ENCODE peak calls at places on chromosomes 2 and 18, in eight cellular contexts. B, L, P, N, Z, I, X and Q are unnamed samples.

GRCh38 chr2:220165401-220165800 is 538.0 kb downstream of the SLC4A3 start:
- DNase-seq in B (no peak), L (no peak), P (no peak), N (no peak), Z (no peak), I (no peak), X (no peak), Q (peak; percentile 36)

GRCh38 chr2:31254237-31255203 is 20.6 kb downstream of the EHD3 start:
- DNase-seq in B (no peak), L (no peak), P (peak; percentile 41), N (no peak), Z (no peak), I (no peak), X (no peak), Q (no peak)

GRCh38 chr2:134670955-134671354 is 47.8 kb downstream of the TMEM163 start:
- DNase-seq in B (peak; percentile 17), L (no peak), P (no peak), N (no peak), Z (no peak), I (peak; percentile 67), X (peak; percentile 40), Q (no peak)

GRCh38 chr2:186339716-186340115 is 146.3 kb upstream of the ZC3H15 start:
- DNase-seq in B (no peak), L (no peak), P (no peak), N (no peak), Z (no peak), I (no peak), X (no peak), Q (no peak)

GRCh38 chr2:135198481-135198880 is 146.4 kb downstream of the RAB3GAP1 start:
- DNase-seq in B (no peak), L (no peak), P (no peak), N (no peak), Z (no peak), I (no peak), X (no peak), Q (no peak)

GRCh38 chr2:17083902-17084301 is 418.3 kb upstream of the CYRIA start:
- DNase-seq in B (no peak), L (no peak), P (no peak), N (no peak), Z (no peak), I (no peak), X (no peak), Q (no peak)

GRCh38 chr2:234483568-234484251 is 13.2 kb downstream of the ARL4C start:
- DNase-seq in B (peak; percentile 78), L (peak; percentile 62), P (no peak), N (no peak), Z (no peak), I (no peak), X (no peak), Q (peak; percentile 15)

GRCh38 chr2:149725234-149725633 is 137.7 kb upstream of the MMADHC start:
- DNase-seq in B (no peak), L (no peak), P (no peak), N (no peak), Z (no peak), I (no peak), X (no peak), Q (no peak)

GRCh38 chr2:56118474-56118873 is 65.3 kb upstream of the CCDC85A start:
- DNase-seq in B (no peak), L (no peak), P (no peak), N (no peak), Z (no peak), I (no peak), X (no peak), Q (no peak)

GRCh38 chr2:55779459-55780421 is 86.1 kb upstream of the PNPT1 start:
- DNase-seq in B (no peak), L (no peak), P (no peak), N (peak; percentile 71), Z (no peak), I (no peak), X (no peak), Q (no peak)

GRCh38 chr2:69159988-69160387 is 147.0 kb downstream of the ANTXR1 start:
- DNase-seq in B (peak; percentile 47), L (no peak), P (no peak), N (no peak), Z (no peak), I (no peak), X (no peak), Q (peak; percentile 14)

GRCh38 chr2:150339951-150340350 is 147.5 kb downstream of the RND3 start:
- DNase-seq in B (no peak), L (no peak), P (no peak), N (no peak), Z (no peak), I (no peak), X (no peak), Q (no peak)

GRCh38 chr2:238060096-238060541 is 682 bp upstream of the SCLY start:
- DNase-seq in B (no peak), L (no peak), P (no peak), N (no peak), Z (peak; percentile 21), I (no peak), X (no peak), Q (no peak)

GRCh38 chr2:64035067-64035942 is 16.1 kb upstream of the VPS54 start:
- DNase-seq in B (no peak), L (no peak), P (no peak), N (no peak), Z (no peak), I (no peak), X (no peak), Q (no peak)

GRCh38 chr2:48120759-48121242 is 214.5 kb upstream of the FBXO11 start:
- DNase-seq in B (peak; percentile 57), L (peak; percentile 95), P (no peak), N (no peak), Z (no peak), I (no peak), X (no peak), Q (no peak)

GRCh38 chr2:72887032-72887835 is at the start of gene SPR:
- DNase-seq in B (peak; percentile 59), L (peak; percentile 88), P (peak; percentile 93), N (peak; percentile 78), Z (peak; percentile 67), I (peak; percentile 82), X (peak; percentile 85), Q (peak; percentile 76)

GRCh38 chr2:168534926-168535325 is 78.9 kb downstream of the CERS6 start:
- DNase-seq in B (no peak), L (no peak), P (no peak), N (no peak), Z (no peak), I (no peak), X (no peak), Q (peak; percentile 29)

GRCh38 chr18:52722904-52723303 is 382.9 kb downstream of the DCC start:
- DNase-seq in B (no peak), L (no peak), P (no peak), N (no peak), Z (no peak), I (no peak), X (no peak), Q (peak; percentile 63)

GRCh38 chr2:150916434-150916833 is 345.2 kb downstream of the RBM43 start:
- DNase-seq in B (no peak), L (no peak), P (no peak), N (no peak), Z (no peak), I (no peak), X (no peak), Q (no peak)

GRCh38 chr2:179898873-179899272 is 37.5 kb upstream of the ZNF385B start:
- DNase-seq in B (peak; percentile 62), L (peak; percentile 62), P (no peak), N (no peak), Z (peak; percentile 34), I (no peak), X (no peak), Q (peak; percentile 73)

GRCh38 chr2:111168528-111168929 is 47.8 kb downstream of the BCL2L11 start:
- DNase-seq in B (peak; percentile 16), L (peak; percentile 68), P (peak; percentile 83), N (peak; percentile 76), Z (peak; percentile 58), I (peak; percentile 50), X (peak; percentile 33), Q (no peak)

GRCh38 chr2:214034417-214034816 is 376.4 kb upstream of the VWC2L start:
- DNase-seq in B (no peak), L (no peak), P (no peak), N (no peak), Z (no peak), I (no peak), X (no peak), Q (no peak)

GRCh38 chr2:10993001-10993481 is 81.3 kb downstream of the KCNF1 start:
- DNase-seq in B (no peak), L (no peak), P (no peak), N (peak; percentile 78), Z (no peak), I (no peak), X (no peak), Q (no peak)

GRCh38 chr2:212892193-212892592 is 259.2 kb downstream of the IKZF2 start:
- DNase-seq in B (peak; percentile 71), L (peak; percentile 35), P (no peak), N (no peak), Z (peak; percentile 76), I (no peak), X (no peak), Q (peak; percentile 50)

GRCh38 chr2:27308359-27308875 is at the start of gene UCN:
- DNase-seq in B (no peak), L (no peak), P (peak; percentile 87), N (no peak), Z (peak; percentile 47), I (peak; percentile 56), X (no peak), Q (peak; percentile 88)

GRCh38 chr2:45003586-45004568 is 5.4 kb downstream of the SIX2 start:
- DNase-seq in B (no peak), L (no peak), P (peak; percentile 53), N (no peak), Z (no peak), I (no peak), X (no peak), Q (peak; percentile 58)

GRCh38 chr2:98903767-98904485 is 32.1 kb downstream of the CRACDL start:
- DNase-seq in B (no peak), L (no peak), P (no peak), N (peak; percentile 29), Z (no peak), I (no peak), X (no peak), Q (no peak)

GRCh38 chr2:239329284-239329971 is 71.4 kb downstream of the HDAC4 start:
- DNase-seq in B (no peak), L (no peak), P (no peak), N (no peak), Z (no peak), I (peak; percentile 62), X (peak; percentile 83), Q (no peak)

GRCh38 chr2:216217904-216218260 is 108.7 kb downstream of the XRCC5 start:
- DNase-seq in B (no peak), L (no peak), P (no peak), N (no peak), Z (no peak), I (no peak), X (no peak), Q (no peak)

GRCh38 chr2:232880764-232881351 is 10.8 kb downstream of the SNORC start:
- DNase-seq in B (no peak), L (no peak), P (no peak), N (no peak), Z (no peak), I (no peak), X (no peak), Q (no peak)

GRCh38 chr2:85033388-85033787 is 62.4 kb downstream of the KCMF1 start:
- DNase-seq in B (no peak), L (peak; percentile 28), P (no peak), N (no peak), Z (no peak), I (no peak), X (no peak), Q (no peak)

GRCh38 chr18:28158083-28158581 is 18.8 kb downstream of the CDH2 start:
- DNase-seq in B (no peak), L (no peak), P (no peak), N (no peak), Z (peak; percentile 87), I (no peak), X (no peak), Q (no peak)

GRCh38 chr2:233411162-233411561 is 56.9 kb downstream of the DGKD start:
- DNase-seq in B (no peak), L (no peak), P (no peak), N (no peak), Z (no peak), I (no peak), X (no peak), Q (no peak)

GRCh38 chr2:120291464-120292311 is 39.0 kb downstream of the RALB start:
- DNase-seq in B (peak; percentile 28), L (no peak), P (no peak), N (peak; percentile 84), Z (peak; percentile 34), I (no peak), X (no peak), Q (no peak)